ENCODE peak calls at places on chromosomes 2 and 18, in five cellular contexts. G, Q, R, M and L are unnamed samples. For H3K4me1 and H3K36me3, the result is how much of the 10 kb centered on the place peaks cover.

GRCh38 chr2:24914713-24915112 is 5.3 kb downstream of the ADCY3 start:
- DNase-seq in R (no peak), G (no peak), Q (no peak), M (no peak), L (no peak)

GRCh38 chr2:165627463-165627862 is 158.0 kb downstream of the CSRNP3 start:
- DNase-seq in M (no peak), G (no peak), Q (no peak), R (no peak), L (no peak)

GRCh38 chr2:199055336-199055735 is 402.4 kb downstream of the SATB2 start:
- DNase-seq in R (no peak), Q (no peak), G (no peak), M (no peak), L (no peak)

GRCh38 chr2:199303814-199304213 is 153.9 kb downstream of the SATB2 start:
- DNase-seq in Q (no peak), G (peak), R (no peak), M (no peak), L (no peak)

GRCh38 chr2:214731008-214731407 is 78.5 kb downstream of the BARD1 start:
- DNase-seq in Q (no peak), R (no peak), G (no peak), M (no peak), L (no peak)

GRCh38 chr18:13918898-13919297 is 3.6 kb upstream of the MC2R start:
- DNase-seq in G (no peak), Q (no peak), M (no peak), R (no peak), L (no peak)

GRCh38 chr2:202718614-202719013 is 83.8 kb downstream of the FAM117B start:
- DNase-seq in G (no peak), M (no peak), R (no peak), Q (no peak), L (no peak)

GRCh38 chr2:25082002-25082622 is 40.2 kb downstream of the EFR3B start:
- DNase-seq in M (no peak), G (no peak), R (no peak), Q (no peak), L (no peak)

GRCh38 chr2:205539603-205540002 is 142.7 kb upstream of the NRP2 start:
- DNase-seq in Q (no peak), G (no peak), M (no peak), R (no peak), L (no peak)

GRCh38 chr2:142980246-142981068 is 103.0 kb downstream of the KYNU start:
- DNase-seq in Q (no peak), M (no peak), R (peak), G (no peak), L (peak)

GRCh38 chr2:234546770-234547169 is 49.9 kb upstream of the ARL4C start:
- DNase-seq in G (no peak), R (no peak), M (no peak), Q (no peak), L (no peak)

GRCh38 chr2:159225025-159226016 is 61.2 kb downstream of the WDSUB1 start:
- DNase-seq in R (no peak), Q (peak), M (peak), G (no peak), L (peak)
- H3K27ac ChIP-seq in R (no peak), Q (no peak), M (peak), G (no peak), L (no peak)

GRCh38 chr2:146143971-146144370 is 1624.1 kb upstream of the ZEB2 start:
- DNase-seq in M (no peak), Q (no peak), G (no peak), R (no peak), L (no peak)
- H3K4me1 ChIP-seq in M (under half), Q (under half), G (under half), R (under half), L (under half)

GRCh38 chr2:239113164-239113563 is 265.3 kb downstream of the TWIST2 start:
- DNase-seq in Q (no peak), R (no peak), G (no peak), M (no peak), L (no peak)
- H3K36me3 ChIP-seq in Q (under half), R (under half), G (under half), M (under half), L (under half)

GRCh38 chr2:158968396-158969161 is at the start of gene TANC1:
- DNase-seq in Q (peak), G (peak), R (peak), M (peak), L (peak)
- H3K27ac ChIP-seq in Q (peak), G (peak), R (peak), M (peak), L (peak)

DNA sequence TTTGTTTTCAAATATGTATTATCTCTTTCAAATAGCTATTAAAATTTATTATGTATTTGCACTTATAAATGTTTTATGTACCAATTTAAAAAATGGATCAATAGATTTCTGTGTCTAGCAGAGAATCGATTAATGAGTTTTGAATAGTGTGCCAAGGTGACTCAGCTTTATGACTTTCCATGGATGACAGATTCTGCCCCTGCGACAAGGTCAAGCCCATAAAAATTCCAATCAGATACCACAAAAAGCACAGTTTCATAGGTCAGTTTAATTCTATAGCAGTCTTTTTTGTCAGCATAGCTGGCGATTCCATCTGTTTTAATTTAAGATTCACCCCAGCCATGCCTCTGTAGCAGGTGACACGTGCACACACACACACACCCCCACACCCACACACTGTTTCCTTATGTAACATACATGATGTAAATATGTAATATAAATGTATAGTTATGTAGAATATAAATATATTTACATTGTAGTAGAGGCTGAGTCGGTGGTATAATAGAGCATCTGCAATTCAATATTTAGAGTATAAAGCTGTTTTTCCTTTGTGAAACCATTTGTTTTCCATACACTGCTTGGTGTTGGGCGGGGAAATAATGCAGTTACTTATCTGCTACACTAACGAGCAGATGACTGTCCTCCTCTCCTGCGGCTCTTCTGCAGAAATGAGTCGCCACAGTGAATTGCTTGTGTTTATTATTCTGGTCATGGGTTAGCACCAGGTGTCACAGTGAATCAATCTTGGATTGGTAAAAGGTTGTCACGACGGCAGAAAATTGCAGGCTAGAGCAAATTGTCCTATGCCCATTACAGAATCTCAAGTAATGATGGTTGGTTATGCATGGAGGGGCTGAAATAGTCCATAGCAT is 29.1 kb downstream of the RAB31 start:
- DNase-seq in R (no peak), G (no peak), M (no peak), Q (no peak), L (no peak)
- H3K4me1 ChIP-seq in R (under half), G (under half), M (under half), Q (under half), L (under half)

GRCh38 chr2:138475394-138475793 is 26.2 kb upstream of the SPOPL start:
- DNase-seq in G (no peak), M (no peak), Q (no peak), R (no peak), L (no peak)
- H3K36me3 ChIP-seq in G (under half), M (under half), Q (under half), R (under half), L (under half)

GRCh38 chr2:207983654-207984053 is 41.7 kb downstream of the PLEKHM3 start:
- DNase-seq in Q (no peak), M (no peak), R (no peak), G (no peak), L (no peak)
- H3K27ac ChIP-seq in Q (no peak), M (no peak), R (no peak), G (no peak), L (no peak)